ENCODE peak calls at places on chromosomes 1 and 21, in ten cellular contexts. One of them, this sample, is unnamed.

GRCh38 chr1:111099289-111099688 is 40.6 kb downstream of the DRAM2 start:
- DNase-seq in NCI-H774: peak
- DNase-seq in kidney tubule cell: peak
- DNase-seq in C1 segment of cervical spinal cord: no peak
- DNase-seq in hepatocyte: no peak
- DNase-seq in stimulated activated CD4-positive, alpha-beta T cell treated with anti-CD3 and anti-CD28 coated beads, Interleukin-1b, Interleukin-23, amount 100 ng/mL, for 24 hours: no peak
- DNase-seq in activated CD8-positive, alpha-beta memory T cell treated with anti-CD3 and anti-CD28 coated beads for 4 hours: no peak
- DNase-seq in fibroblast of pulmonary artery: no peak
- DNase-seq in T-cell: no peak
- DNase-seq in AG08396: no peak
- DNase-seq in this sample: no peak

GRCh38 chr1:6392880-6393399 is 627 bp downstream of the ACOT7 start:
- DNase-seq in stimulated activated CD4-positive, alpha-beta T cell treated with anti-CD3 and anti-CD28 coated beads, Interleukin-1b, Interleukin-23, amount 100 ng/mL, for 24 hours: no peak
- DNase-seq in activated CD8-positive, alpha-beta memory T cell treated with anti-CD3 and anti-CD28 coated beads for 4 hours: no peak
- DNase-seq in AG08396: peak
- DNase-seq in fibroblast of pulmonary artery: no peak
- DNase-seq in T-cell: no peak
- DNase-seq in C1 segment of cervical spinal cord: no peak
- DNase-seq in hepatocyte: no peak
- DNase-seq in NCI-H774: no peak
- DNase-seq in kidney tubule cell: peak
- DNase-seq in this sample: no peak

GRCh38 chr1:192631749-192632148 is 4.2 kb upstream of the RGS13 start:
- DNase-seq in hepatocyte: no peak
- DNase-seq in NCI-H774: no peak
- DNase-seq in fibroblast of pulmonary artery: no peak
- DNase-seq in AG08396: no peak
- DNase-seq in stimulated activated CD4-positive, alpha-beta T cell treated with anti-CD3 and anti-CD28 coated beads, Interleukin-1b, Interleukin-23, amount 100 ng/mL, for 24 hours: no peak
- DNase-seq in T-cell: no peak
- DNase-seq in C1 segment of cervical spinal cord: no peak
- DNase-seq in kidney tubule cell: no peak
- DNase-seq in activated CD8-positive, alpha-beta memory T cell treated with anti-CD3 and anti-CD28 coated beads for 4 hours: no peak
- DNase-seq in this sample: no peak

GRCh38 chr21:27268290-27268689 is 301.4 kb upstream of the ADAMTS5 start:
- DNase-seq in C1 segment of cervical spinal cord: no peak
- DNase-seq in AG08396: no peak
- DNase-seq in T-cell: no peak
- DNase-seq in kidney tubule cell: peak
- DNase-seq in NCI-H774: no peak
- DNase-seq in hepatocyte: no peak
- DNase-seq in fibroblast of pulmonary artery: peak
- DNase-seq in activated CD8-positive, alpha-beta memory T cell treated with anti-CD3 and anti-CD28 coated beads for 4 hours: no peak
- DNase-seq in stimulated activated CD4-positive, alpha-beta T cell treated with anti-CD3 and anti-CD28 coated beads, Interleukin-1b, Interleukin-23, amount 100 ng/mL, for 24 hours: no peak
- DNase-seq in this sample: no peak

GRCh38 chr1:201678264-201679101 is 139.6 kb downstream of the NAV1 start:
- DNase-seq in AG08396: no peak
- DNase-seq in fibroblast of pulmonary artery: peak
- DNase-seq in T-cell: no peak
- DNase-seq in hepatocyte: no peak
- DNase-seq in activated CD8-positive, alpha-beta memory T cell treated with anti-CD3 and anti-CD28 coated beads for 4 hours: no peak
- DNase-seq in kidney tubule cell: no peak
- DNase-seq in C1 segment of cervical spinal cord: no peak
- DNase-seq in stimulated activated CD4-positive, alpha-beta T cell treated with anti-CD3 and anti-CD28 coated beads, Interleukin-1b, Interleukin-23, amount 100 ng/mL, for 24 hours: no peak
- DNase-seq in NCI-H774: no peak
- DNase-seq in this sample: no peak

GRCh38 chr1:2594001-2594640 is 7.5 kb downstream of the PRXL2B start:
- DNase-seq in fibroblast of pulmonary artery: peak
- DNase-seq in AG08396: peak
- DNase-seq in C1 segment of cervical spinal cord: no peak
- DNase-seq in T-cell: no peak
- DNase-seq in stimulated activated CD4-positive, alpha-beta T cell treated with anti-CD3 and anti-CD28 coated beads, Interleukin-1b, Interleukin-23, amount 100 ng/mL, for 24 hours: no peak
- DNase-seq in NCI-H774: no peak
- DNase-seq in hepatocyte: no peak
- DNase-seq in kidney tubule cell: peak
- DNase-seq in activated CD8-positive, alpha-beta memory T cell treated with anti-CD3 and anti-CD28 coated beads for 4 hours: no peak
- DNase-seq in this sample: no peak

GRCh38 chr1:247386695-247387094 is 29.3 kb upstream of the NLRP3 start:
- DNase-seq in hepatocyte: peak
- DNase-seq in stimulated activated CD4-positive, alpha-beta T cell treated with anti-CD3 and anti-CD28 coated beads, Interleukin-1b, Interleukin-23, amount 100 ng/mL, for 24 hours: no peak
- DNase-seq in AG08396: peak
- DNase-seq in fibroblast of pulmonary artery: peak
- DNase-seq in kidney tubule cell: peak
- DNase-seq in T-cell: no peak
- DNase-seq in activated CD8-positive, alpha-beta memory T cell treated with anti-CD3 and anti-CD28 coated beads for 4 hours: no peak
- DNase-seq in NCI-H774: no peak
- DNase-seq in C1 segment of cervical spinal cord: no peak
- DNase-seq in this sample: no peak

GRCh38 chr21:45894107-45894810 is 87.3 kb upstream of the COL6A1 start:
- DNase-seq in stimulated activated CD4-positive, alpha-beta T cell treated with anti-CD3 and anti-CD28 coated beads, Interleukin-1b, Interleukin-23, amount 100 ng/mL, for 24 hours: no peak
- DNase-seq in kidney tubule cell: no peak
- DNase-seq in NCI-H774: no peak
- DNase-seq in hepatocyte: peak
- DNase-seq in T-cell: no peak
- DNase-seq in activated CD8-positive, alpha-beta memory T cell treated with anti-CD3 and anti-CD28 coated beads for 4 hours: no peak
- DNase-seq in fibroblast of pulmonary artery: peak
- DNase-seq in AG08396: peak
- DNase-seq in C1 segment of cervical spinal cord: peak
- DNase-seq in this sample: no peak

GRCh38 chr1:65002508-65003315 is 36.4 kb upstream of the JAK1 start:
- DNase-seq in activated CD8-positive, alpha-beta memory T cell treated with anti-CD3 and anti-CD28 coated beads for 4 hours: peak
- DNase-seq in NCI-H774: no peak
- DNase-seq in kidney tubule cell: peak
- DNase-seq in hepatocyte: peak
- DNase-seq in C1 segment of cervical spinal cord: peak
- DNase-seq in T-cell: peak
- DNase-seq in stimulated activated CD4-positive, alpha-beta T cell treated with anti-CD3 and anti-CD28 coated beads, Interleukin-1b, Interleukin-23, amount 100 ng/mL, for 24 hours: peak
- DNase-seq in fibroblast of pulmonary artery: peak
- DNase-seq in AG08396: peak
- DNase-seq in this sample: peak

GRCh38 chr1:198096390-198096789 is 60.4 kb upstream of the NEK7 start:
- DNase-seq in stimulated activated CD4-positive, alpha-beta T cell treated with anti-CD3 and anti-CD28 coated beads, Interleukin-1b, Interleukin-23, amount 100 ng/mL, for 24 hours: no peak
- DNase-seq in C1 segment of cervical spinal cord: no peak
- DNase-seq in hepatocyte: no peak
- DNase-seq in AG08396: no peak
- DNase-seq in NCI-H774: no peak
- DNase-seq in fibroblast of pulmonary artery: no peak
- DNase-seq in kidney tubule cell: no peak
- DNase-seq in activated CD8-positive, alpha-beta memory T cell treated with anti-CD3 and anti-CD28 coated beads for 4 hours: no peak
- DNase-seq in T-cell: no peak
- DNase-seq in this sample: no peak

GRCh38 chr1:77889240-77889637 is 815 bp downstream of the NEXN start:
- DNase-seq in T-cell: no peak
- DNase-seq in activated CD8-positive, alpha-beta memory T cell treated with anti-CD3 and anti-CD28 coated beads for 4 hours: no peak
- DNase-seq in NCI-H774: no peak
- DNase-seq in fibroblast of pulmonary artery: peak
- DNase-seq in kidney tubule cell: peak
- DNase-seq in stimulated activated CD4-positive, alpha-beta T cell treated with anti-CD3 and anti-CD28 coated beads, Interleukin-1b, Interleukin-23, amount 100 ng/mL, for 24 hours: no peak
- DNase-seq in AG08396: peak
- DNase-seq in hepatocyte: peak
- DNase-seq in C1 segment of cervical spinal cord: no peak
- DNase-seq in this sample: peak

GRCh38 chr1:208841396-208841795 is 597.2 kb upstream of the PLXNA2 start:
- DNase-seq in AG08396: no peak
- DNase-seq in fibroblast of pulmonary artery: no peak
- DNase-seq in NCI-H774: no peak
- DNase-seq in activated CD8-positive, alpha-beta memory T cell treated with anti-CD3 and anti-CD28 coated beads for 4 hours: no peak
- DNase-seq in stimulated activated CD4-positive, alpha-beta T cell treated with anti-CD3 and anti-CD28 coated beads, Interleukin-1b, Interleukin-23, amount 100 ng/mL, for 24 hours: no peak
- DNase-seq in kidney tubule cell: peak
- DNase-seq in T-cell: no peak
- DNase-seq in C1 segment of cervical spinal cord: no peak
- DNase-seq in hepatocyte: no peak
- DNase-seq in this sample: no peak

GRCh38 chr1:151147132-151147503 is 687 bp upstream of the SEMA6C start:
- DNase-seq in kidney tubule cell: peak
- DNase-seq in activated CD8-positive, alpha-beta memory T cell treated with anti-CD3 and anti-CD28 coated beads for 4 hours: no peak
- DNase-seq in hepatocyte: peak
- DNase-seq in T-cell: no peak
- DNase-seq in AG08396: no peak
- DNase-seq in fibroblast of pulmonary artery: peak
- DNase-seq in stimulated activated CD4-positive, alpha-beta T cell treated with anti-CD3 and anti-CD28 coated beads, Interleukin-1b, Interleukin-23, amount 100 ng/mL, for 24 hours: no peak
- DNase-seq in NCI-H774: no peak
- DNase-seq in C1 segment of cervical spinal cord: no peak
- DNase-seq in this sample: no peak

GRCh38 chr1:975896-976683 is 5.8 kb downstream of the PERM1 start:
- DNase-seq in hepatocyte: peak
- DNase-seq in activated CD8-positive, alpha-beta memory T cell treated with anti-CD3 and anti-CD28 coated beads for 4 hours: no peak
- DNase-seq in stimulated activated CD4-positive, alpha-beta T cell treated with anti-CD3 and anti-CD28 coated beads, Interleukin-1b, Interleukin-23, amount 100 ng/mL, for 24 hours: peak
- DNase-seq in NCI-H774: no peak
- DNase-seq in C1 segment of cervical spinal cord: no peak
- DNase-seq in fibroblast of pulmonary artery: peak
- DNase-seq in T-cell: peak
- DNase-seq in AG08396: peak
- DNase-seq in kidney tubule cell: peak
- DNase-seq in this sample: peak

GRCh38 chr1:204503913-204504519 is 9.4 kb upstream of the PIK3C2B start:
- DNase-seq in stimulated activated CD4-positive, alpha-beta T cell treated with anti-CD3 and anti-CD28 coated beads, Interleukin-1b, Interleukin-23, amount 100 ng/mL, for 24 hours: no peak
- DNase-seq in T-cell: no peak
- DNase-seq in C1 segment of cervical spinal cord: no peak
- DNase-seq in kidney tubule cell: peak
- DNase-seq in activated CD8-positive, alpha-beta memory T cell treated with anti-CD3 and anti-CD28 coated beads for 4 hours: no peak
- DNase-seq in fibroblast of pulmonary artery: no peak
- DNase-seq in AG08396: no peak
- DNase-seq in NCI-H774: no peak
- DNase-seq in hepatocyte: no peak
- DNase-seq in this sample: no peak

GRCh38 chr1:237187854-237188253 is 145.9 kb downstream of the RYR2 start:
- DNase-seq in T-cell: no peak
- DNase-seq in NCI-H774: no peak
- DNase-seq in C1 segment of cervical spinal cord: no peak
- DNase-seq in activated CD8-positive, alpha-beta memory T cell treated with anti-CD3 and anti-CD28 coated beads for 4 hours: no peak
- DNase-seq in stimulated activated CD4-positive, alpha-beta T cell treated with anti-CD3 and anti-CD28 coated beads, Interleukin-1b, Interleukin-23, amount 100 ng/mL, for 24 hours: no peak
- DNase-seq in AG08396: no peak
- DNase-seq in fibroblast of pulmonary artery: no peak
- DNase-seq in hepatocyte: no peak
- DNase-seq in kidney tubule cell: no peak
- DNase-seq in this sample: no peak

This sample was measured in T1000.